ENCODE peak calls at places on chromosomes 4 and X, in six cellular contexts. L is A549, P is HFF-Myc, U is lower lobe of right lung, M is GM13976, Z is transverse colon. C is an unnamed sample.

GRCh38 chr4:8515316-8516060 is 64.7 kb upstream of the GPR78 start:
- DNase-seq in L (no peak), P (peak), U (no peak), M (no peak), Z (no peak), C (no peak)

GRCh38 chrX:45846328-45846727 is 645.7 kb upstream of the DIPK2B start:
- DNase-seq in L (no peak), P (no peak), U (no peak), M (no peak), Z (no peak), C (no peak)

GRCh38 chr4:78529569-78530209 is 21.9 kb upstream of the ANXA3 start:
- DNase-seq in L (no peak), P (no peak), U (no peak), M (no peak), Z (no peak), C (no peak)

GRCh38 chr4:12379191-12379590 is 950.5 kb upstream of the HS3ST1 start:
- DNase-seq in L (no peak), P (no peak), U (no peak), M (no peak), Z (no peak), C (no peak)

GRCh38 chr4:40462326-40462725 is 127.2 kb downstream of the CHRNA9 start:
- DNase-seq in L (no peak), P (no peak), U (no peak), M (peak), Z (no peak), C (peak)

GRCh38 chr4:154727540-154727939 is 16.3 kb upstream of the LRAT start:
- DNase-seq in L (no peak), P (no peak), U (no peak), M (no peak), Z (no peak), C (no peak)

GRCh38 chr4:100984901-100985300 is 362.4 kb downstream of the PPP3CA start:
- DNase-seq in L (no peak), P (no peak), U (no peak), M (no peak), Z (no peak), C (no peak)

GRCh38 chrX:16870861-16871584 is 861 bp upstream of the RBBP7 start:
- DNase-seq in L (no peak), P (no peak), U (peak), M (no peak), Z (no peak), C (no peak)

GRCh38 chrX:2488621-2489285 is 12.0 kb downstream of the DHRSX start:
- DNase-seq in L (no peak), P (no peak), U (no peak), M (peak), Z (no peak), C (peak)

GRCh38 chr4:152972821-152973613 is 36.9 kb downstream of the FHDC1 start:
- DNase-seq in L (no peak), P (peak), U (no peak), M (no peak), Z (no peak), C (no peak)

GRCh38 chrX:68417651-68418050 is 15.6 kb downstream of the OPHN1 start:
- DNase-seq in L (no peak), P (no peak), U (no peak), M (no peak), Z (no peak), C (no peak)

GRCh38 chr4:36676139-36677050 is 395.0 kb downstream of the DTHD1 start:
- DNase-seq in L (no peak), P (no peak), U (no peak), M (no peak), Z (no peak), C (no peak)

GRCh38 chr4:161419822-161420221 is 744.0 kb downstream of the FSTL5 start:
- DNase-seq in L (no peak), P (no peak), U (no peak), M (no peak), Z (no peak), C (no peak)
- TF ChIP-seq CTCF in L (no peak), P (peak), U (no peak), M (no peak), Z (no peak), C (peak)

GRCh38 chr4:127126718-127127117 is 506.0 kb upstream of the INTU start:
- DNase-seq in L (no peak), P (no peak), U (no peak), M (no peak), Z (no peak), C (no peak)

GRCh38 chr4:127120706-127121105 is 512.1 kb upstream of the INTU start:
- DNase-seq in L (no peak), P (no peak), U (no peak), M (no peak), Z (no peak), C (no peak)

DNA sequence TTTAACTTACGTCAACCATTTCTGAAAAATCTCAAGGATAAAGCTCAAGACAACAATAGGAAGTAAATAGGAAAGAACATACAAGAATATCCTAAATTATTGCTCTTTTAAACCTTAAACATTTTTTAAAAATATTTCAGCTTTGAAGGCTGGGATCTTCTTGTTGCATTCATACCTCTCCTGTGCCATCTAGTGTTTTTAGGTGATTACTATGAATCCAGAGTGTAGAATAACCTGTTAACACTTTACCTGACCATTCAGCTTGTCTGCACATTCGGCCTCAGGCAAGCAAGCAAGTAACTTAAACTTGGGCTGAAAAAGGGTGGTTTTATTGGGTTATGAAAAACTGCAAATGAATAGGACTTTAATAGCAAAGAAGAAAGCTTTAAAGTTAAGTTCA is 507.8 kb upstream of the INTU start:
- DNase-seq in L (no peak), P (no peak), U (no peak), M (no peak), Z (no peak), C (no peak)
- TF ChIP-seq CTCF in L (no peak), P (no peak), U (no peak), M (no peak), Z (no peak), C (no peak)

GRCh38 chrX:7934026-7934425 is 6.8 kb upstream of the PNPLA4 start:
- DNase-seq in L (no peak), P (no peak), U (no peak), M (no peak), Z (no peak), C (no peak)
- TF ChIP-seq CTCF in L (no peak), P (no peak), U (no peak), M (no peak), Z (no peak), C (no peak)

GRCh38 chrX:15758140-15758539 is 20.1 kb downstream of the CA5B start:
- DNase-seq in L (no peak), P (no peak), U (no peak), M (no peak), Z (no peak), C (no peak)

DNA sequence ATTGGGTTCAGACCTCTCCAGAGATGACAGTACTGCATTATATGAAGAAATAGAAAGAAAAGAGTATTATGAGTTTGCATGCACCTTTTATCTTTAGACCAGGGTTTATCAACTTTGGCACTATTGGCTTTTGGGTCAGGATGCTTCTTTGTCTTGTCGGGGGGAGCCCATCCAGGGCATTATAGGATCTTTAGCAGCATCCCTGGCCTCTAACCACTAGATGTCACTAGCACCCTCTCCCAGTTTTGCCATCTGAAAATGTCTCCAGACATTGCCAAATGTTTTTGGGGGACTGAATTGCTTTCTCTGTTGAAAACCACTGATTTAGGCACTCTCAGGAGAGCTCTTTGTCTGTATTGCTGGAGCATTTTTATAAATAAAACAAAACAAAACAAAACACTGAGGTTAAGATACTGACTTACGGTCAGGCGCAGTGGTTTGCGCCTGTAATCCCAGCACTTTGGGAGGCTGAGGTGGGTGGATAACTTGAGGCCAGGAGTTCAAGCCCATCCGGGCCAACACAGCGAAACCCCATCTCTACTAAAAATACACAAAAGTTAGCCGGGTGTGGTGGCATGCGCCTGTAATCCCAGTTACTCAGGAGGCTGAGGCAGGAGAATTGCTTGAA is 23.6 kb downstream of the CA5B start:
- DNase-seq in L (peak), P (no peak), U (no peak), M (peak), Z (no peak), C (peak)
- TF ChIP-seq CTCF in L (peak), P (peak), U (peak), M (peak), Z (peak), C (peak)

DNA sequence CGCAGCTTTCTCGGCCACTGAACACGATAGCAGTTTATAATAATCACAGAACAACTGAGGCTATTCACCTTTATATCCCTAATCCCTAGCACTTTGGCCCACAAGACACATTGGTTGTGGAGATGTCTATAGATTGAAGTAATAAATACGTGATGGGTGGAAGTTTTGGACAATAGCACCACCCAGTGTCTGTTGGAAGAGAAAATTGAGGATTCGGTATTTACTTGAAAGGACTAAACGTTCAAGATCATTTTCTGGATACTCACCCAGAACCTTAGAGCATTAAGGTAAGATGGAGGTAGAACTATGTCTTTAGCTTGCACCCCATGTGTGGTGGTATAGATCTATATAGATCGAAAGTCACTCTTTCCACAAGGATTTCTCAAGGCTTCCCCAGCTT is 792 bp upstream of the TMSB15A start:
- DNase-seq in L (no peak), P (no peak), U (no peak), M (no peak), Z (no peak), C (no peak)
- TF ChIP-seq CTCF in L (peak), P (no peak), U (peak), M (no peak), Z (no peak), C (no peak)

DNA sequence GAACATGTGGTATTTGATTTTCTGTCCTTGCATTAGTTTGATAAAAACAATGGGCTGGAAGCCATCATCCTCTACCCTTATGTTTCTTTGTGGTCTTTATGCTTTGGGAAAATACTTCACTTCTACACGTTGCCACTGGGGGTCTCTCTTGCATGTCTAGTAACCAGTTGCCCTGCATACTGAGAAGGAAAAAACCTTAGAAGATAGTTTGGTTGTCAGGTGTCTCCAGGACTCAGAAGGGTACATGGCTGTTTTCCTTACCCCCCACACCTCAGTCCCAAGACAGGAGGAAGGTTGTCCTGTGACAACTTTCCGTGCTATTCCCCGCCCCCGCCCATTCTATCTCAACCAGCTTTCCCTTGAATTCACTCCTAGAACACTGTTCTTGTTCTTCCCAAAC is 62.1 kb upstream of the LANCL3 start:
- DNase-seq in L (no peak), P (no peak), U (no peak), M (no peak), Z (no peak), C (no peak)
- TF ChIP-seq CTCF in L (peak), P (peak), U (peak), M (no peak), Z (no peak), C (peak)

GRCh38 chr4:168879178-168879577 is 130.9 kb downstream of the CBR4 start:
- DNase-seq in L (no peak), P (no peak), U (no peak), M (peak), Z (no peak), C (peak)

GRCh38 chr4:168876106-168876505 is 133.9 kb downstream of the CBR4 start:
- DNase-seq in L (no peak), P (no peak), U (no peak), M (no peak), Z (no peak), C (no peak)

GRCh38 chr4:168880087-168880675 is 129.9 kb downstream of the CBR4 start:
- DNase-seq in L (no peak), P (no peak), U (no peak), M (no peak), Z (no peak), C (no peak)

GRCh38 chr4:168877407-168877778 is 132.7 kb downstream of the CBR4 start:
- DNase-seq in L (no peak), P (no peak), U (no peak), M (no peak), Z (no peak), C (no peak)

DNA sequence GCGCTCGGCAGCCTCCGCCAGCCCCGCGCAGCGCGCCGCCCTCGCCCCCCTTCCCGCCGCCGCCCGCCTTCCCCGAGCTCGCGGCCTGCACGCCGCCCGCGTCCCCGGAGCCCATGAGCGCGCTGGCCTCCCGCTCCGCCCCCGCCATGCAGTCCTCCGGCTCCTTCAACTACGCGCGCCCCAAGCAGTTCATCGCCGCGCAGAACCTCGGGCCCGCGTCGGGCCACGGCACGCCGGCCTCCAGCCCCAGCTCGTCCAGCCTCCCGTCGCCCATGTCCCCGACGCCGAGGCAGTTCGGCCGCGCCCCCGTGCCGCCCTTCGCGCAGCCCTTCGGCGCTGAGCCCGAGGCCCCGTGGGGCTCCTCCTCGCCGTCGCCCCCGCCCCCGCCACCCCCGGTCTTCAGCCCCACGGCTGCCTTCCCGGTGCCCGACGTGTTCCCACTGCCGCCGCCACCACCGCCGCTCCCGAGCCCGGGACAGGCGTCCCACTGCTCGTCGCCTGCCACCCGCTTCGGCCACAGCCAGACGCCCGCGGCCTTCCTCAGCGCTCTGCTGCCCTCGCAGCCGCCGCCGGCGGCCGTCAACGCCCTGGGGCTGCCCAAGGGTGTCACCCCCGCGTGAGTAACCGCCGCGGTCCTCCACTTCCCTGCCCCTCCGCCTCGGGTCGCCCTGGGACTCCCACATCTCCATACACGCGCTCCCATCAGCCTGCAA is 132.1 kb downstream of the CBR4 start:
- DNase-seq in L (no peak), P (no peak), U (peak), M (peak), Z (no peak), C (peak)
- TF ChIP-seq CTCF in L (no peak), P (no peak), U (peak), M (no peak), Z (no peak), C (no peak)

DNA sequence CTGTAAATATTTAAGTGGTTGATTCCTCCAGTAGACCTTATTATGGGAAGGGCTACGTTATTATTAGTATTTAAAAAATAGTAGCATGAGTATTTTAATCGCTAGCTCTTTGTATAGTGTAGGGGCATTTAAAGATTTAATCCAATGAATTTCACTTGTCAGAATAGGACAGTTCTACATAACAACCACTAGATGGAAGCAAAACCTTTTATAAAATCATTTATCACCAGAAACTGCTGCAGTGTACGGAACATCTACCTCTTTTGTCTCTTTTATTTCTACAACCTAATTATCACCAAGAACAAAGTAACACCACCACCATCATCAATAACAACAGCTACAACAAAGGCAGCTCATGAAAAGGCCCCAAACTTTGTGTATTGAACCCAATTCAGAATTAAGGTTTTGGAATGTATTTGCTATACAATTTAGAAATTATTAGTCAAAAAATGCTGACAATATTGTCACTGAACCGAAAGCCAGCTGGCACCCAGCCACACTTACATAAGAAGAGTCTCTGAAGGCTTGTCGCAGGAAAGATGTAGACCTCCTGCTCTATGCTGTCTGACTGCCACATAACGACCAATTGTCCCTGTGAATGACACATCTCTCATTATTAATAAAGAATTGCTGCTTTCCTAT is 260.9 kb upstream of the RPS6KA3 start:
- DNase-seq in L (peak), P (no peak), U (no peak), M (peak), Z (no peak), C (peak)
- TF ChIP-seq CTCF in L (peak), P (peak), U (peak), M (no peak), Z (peak), C (peak)

GRCh38 chrX:102154218-102154860 is 1.4 kb downstream of the BEX5 start:
- DNase-seq in L (no peak), P (no peak), U (no peak), M (no peak), Z (peak), C (no peak)
- TF ChIP-seq CTCF in L (no peak), P (no peak), U (peak), M (no peak), Z (no peak), C (peak)

GRCh38 chrX:108304210-108304609 is 134.0 kb downstream of the COL4A6 start:
- DNase-seq in L (no peak), P (no peak), U (no peak), M (no peak), Z (no peak), C (no peak)
- TF ChIP-seq CTCF in L (peak), P (peak), U (no peak), M (no peak), Z (no peak), C (peak)